ENCODE peak calls at places on chromosomes 7 and 10, in eight cellular contexts. Q is T-helper 2 cell, K is psoas muscle, E is NCI-H1092, I is aorta, S is AG08396, N is body of pancreas, B is NCI-H2081. D is an unnamed sample.

GRCh38 chr10:130441041-130441440 is 304.9 kb downstream of the GLRX3 start:
- DNase-seq in K (no peak), B (no peak), S (no peak), N (no peak), E (no peak), I (no peak), Q (no peak), D (no peak)

GRCh38 chr7:2926898-2927405 is 82.8 kb upstream of the GNA12 start:
- DNase-seq in K (no peak), I (peak), B (no peak), E (no peak), N (no peak), S (no peak), Q (no peak), D (no peak)

GRCh38 chr10:34996843-34997242 is 93.3 kb downstream of the CUL2 start:
- DNase-seq in E (no peak), I (no peak), Q (no peak), S (no peak), N (no peak), K (no peak), B (no peak), D (no peak)

GRCh38 chr7:23654508-23654907 is 25.5 kb upstream of the FAM221A start:
- DNase-seq in S (peak), Q (peak), B (no peak), I (no peak), K (no peak), N (peak), E (no peak), D (no peak)

GRCh38 chr10:120742373-120742772 is 108.8 kb upstream of the WDR11 start:
- DNase-seq in S (no peak), Q (no peak), N (no peak), I (no peak), B (no peak), E (no peak), K (no peak), D (no peak)

GRCh38 chr7:70694357-70694908 is 437.5 kb upstream of the GALNT17 start:
- DNase-seq in Q (peak), E (peak), S (peak), N (peak), K (peak), I (no peak), B (peak), D (peak)

GRCh38 chr7:84070770-84071169 is 123.8 kb downstream of the SEMA3A start:
- DNase-seq in N (no peak), Q (no peak), K (no peak), B (no peak), S (no peak), I (no peak), E (no peak), D (no peak)

GRCh38 chr10:17155821-17156220 is 26.2 kb upstream of the CUBN start:
- DNase-seq in B (no peak), I (no peak), Q (no peak), K (no peak), E (no peak), N (no peak), S (no peak), D (no peak)

GRCh38 chr7:101534873-101535272 is 94.2 kb downstream of the MYL10 start:
- DNase-seq in N (no peak), K (no peak), B (no peak), S (no peak), I (no peak), Q (no peak), E (no peak), D (no peak)

GRCh38 chr7:44595934-44596635 is 10.3 kb upstream of the OGDH start:
- DNase-seq in K (no peak), Q (no peak), I (no peak), E (no peak), B (no peak), S (no peak), N (no peak), D (peak)

GRCh38 chr10:22054946-22055345 is 51.4 kb upstream of the DNAJC1 start:
- DNase-seq in B (no peak), S (no peak), E (no peak), N (no peak), K (no peak), Q (no peak), I (no peak), D (no peak)

GRCh38 chr7:79064187-79064823 is 389.2 kb downstream of the MAGI2 start:
- DNase-seq in Q (no peak), B (no peak), I (no peak), K (no peak), N (no peak), E (no peak), S (no peak), D (no peak)

GRCh38 chr10:88271736-88272135 is 311.4 kb downstream of the RNLS start:
- DNase-seq in I (no peak), E (no peak), B (no peak), K (no peak), S (no peak), Q (no peak), N (no peak), D (no peak)

GRCh38 chr10:12844796-12845524 is 156.6 kb downstream of the CCDC3 start:
- DNase-seq in I (no peak), B (no peak), K (no peak), E (no peak), S (peak), Q (no peak), N (no peak), D (no peak)

GRCh38 chr7:146096994-146097393 is 19.6 kb upstream of the CNTNAP2 start:
- DNase-seq in B (peak), S (no peak), K (no peak), I (no peak), N (no peak), Q (no peak), E (peak), D (no peak)

GRCh38 chr10:131882151-131882550 is 18.7 kb upstream of the PPP2R2D start:
- DNase-seq in I (peak), B (no peak), S (no peak), Q (no peak), E (no peak), K (no peak), N (no peak), D (no peak)

GRCh38 chr7:46626261-46627037 is 705.4 kb upstream of the IGFBP3 start:
- DNase-seq in I (no peak), N (no peak), Q (no peak), E (peak), S (no peak), B (no peak), K (no peak), D (no peak)

GRCh38 chr7:134886353-134887057 is 99.8 kb upstream of the AGBL3 start:
- DNase-seq in B (peak), K (peak), E (peak), I (no peak), S (peak), Q (peak), N (no peak), D (no peak)

GRCh38 chr7:25098096-25099046 is 26.7 kb downstream of the CYCS start:
- DNase-seq in S (peak), N (peak), K (peak), Q (peak), E (peak), I (no peak), B (peak), D (peak)

GRCh38 chr7:6654842-6655610 is 17.9 kb downstream of the ZNF316 start:
- DNase-seq in I (no peak), B (no peak), S (no peak), Q (no peak), K (no peak), E (no peak), N (no peak), D (no peak)

GRCh38 chr10:30373596-30374327 is 24.7 kb upstream of the MTPAP start:
- DNase-seq in B (no peak), K (no peak), S (no peak), Q (peak), I (no peak), E (no peak), N (no peak), D (no peak)

GRCh38 chr10:34861293-34862004 is 46.4 kb upstream of the PARD3 start:
- DNase-seq in I (no peak), E (peak), K (peak), N (peak), B (peak), S (no peak), Q (no peak), D (no peak)

GRCh38 chr10:48509974-48510692 is 94.7 kb downstream of the ARHGAP22 start:
- DNase-seq in E (no peak), S (no peak), N (no peak), B (no peak), K (no peak), Q (peak), I (no peak), D (peak)

GRCh38 chr10:8034666-8035640 is 19.5 kb upstream of the GATA3 start:
- DNase-seq in B (no peak), E (peak), Q (peak), N (no peak), I (peak), S (peak), K (no peak), D (no peak)

GRCh38 chr7:27185013-27185707 is at the start of gene HOXA11:
- DNase-seq in Q (no peak), E (no peak), N (peak), I (peak), B (peak), K (no peak), S (peak), D (no peak)

GRCh38 chr10:114504769-114505579 is 100.7 kb upstream of the AFAP1L2 start:
- DNase-seq in N (peak), S (peak), K (no peak), B (no peak), I (no peak), Q (peak), E (no peak), D (no peak)

GRCh38 chr7:53059591-53059990 is 24.2 kb downstream of the POM121L12 start:
- DNase-seq in N (no peak), I (no peak), Q (no peak), B (no peak), S (no peak), K (no peak), E (no peak), D (no peak)

GRCh38 chr10:131960631-131961046 is 21.1 kb downstream of the BNIP3 start:
- DNase-seq in B (no peak), S (no peak), I (no peak), Q (no peak), E (no peak), N (peak), K (no peak), D (no peak)

GRCh38 chr7:75943864-75944263 is 28.9 kb downstream of the POR start:
- DNase-seq in B (no peak), I (no peak), Q (no peak), N (no peak), K (no peak), S (no peak), E (no peak), D (no peak)

GRCh38 chr10:30831401-30831800 is 200.3 kb downstream of the ZNF438 start:
- DNase-seq in Q (no peak), K (no peak), I (no peak), N (no peak), B (no peak), E (no peak), S (no peak), D (peak)

GRCh38 chr10:59362991-59363390 is 642 bp upstream of the FAM13C start:
- DNase-seq in B (peak), Q (peak), K (peak), N (peak), E (peak), I (peak), S (peak), D (peak)

GRCh38 chr10:484441-484924 is 205.0 kb downstream of the DIP2C start:
- DNase-seq in Q (peak), E (no peak), S (peak), N (no peak), B (peak), I (peak), K (peak), D (peak)

D was measured in left lobe of liver.